ENCODE peak calls at places on chromosomes 12 and 14, in five cellular contexts. F, K, C, D and L are unnamed samples.

GRCh38 chr14:45068396-45068795 is 15.5 kb upstream of the PRPF39 start:
- DNase-seq in K (no peak), D (no peak), F (no peak), C (no peak), L (no peak)

GRCh38 chr14:105374389-105374788 is 23.9 kb upstream of the TEX22 start:
- DNase-seq in K (no peak), C (peak; percentile 44), F (no peak), D (peak; percentile 5), L (no peak)

GRCh38 chr14:98692832-98693231 is 579.2 kb downstream of the BCL11B start:
- DNase-seq in C (peak; percentile 17), K (no peak), F (no peak), D (no peak), L (no peak)

GRCh38 chr14:95877633-95878032 is 1.0 kb downstream of the TUNAR start:
- DNase-seq in C (no peak), K (no peak), F (no peak), D (no peak), L (no peak)

GRCh38 chr12:4987076-4987775 is 56.5 kb upstream of the KCNA5 start:
- DNase-seq in D (no peak), F (no peak), K (no peak), C (no peak), L (no peak)

GRCh38 chr12:20520572-20520971 is 152.2 kb downstream of the PDE3A start:
- DNase-seq in C (no peak), D (no peak), K (no peak), F (no peak), L (no peak)

GRCh38 chr14:56808314-56809201 is 1.7 kb downstream of the OTX2 start:
- DNase-seq in K (no peak), F (no peak), D (no peak), C (no peak), L (no peak)

GRCh38 chr12:10959777-10960176 is 20.7 kb upstream of the TAS2R14 start:
- DNase-seq in F (no peak), C (peak; percentile 9), D (no peak), K (no peak), L (no peak)

GRCh38 chr14:96722751-96723150 is 74.4 kb upstream of the VRK1 start:
- DNase-seq in K (no peak), D (no peak), F (no peak), C (no peak), L (no peak)

GRCh38 chr12:113988976-113989375 is 22.9 kb upstream of the RBM19 start:
- DNase-seq in D (no peak), F (no peak), C (no peak), K (no peak), L (no peak)

GRCh38 chr14:43369710-43370109 is 1137.4 kb downstream of the FSCB start:
- DNase-seq in C (no peak), D (no peak), F (no peak), K (no peak), L (no peak)

GRCh38 chr12:19412844-19413243 is 26.4 kb upstream of the AEBP2 start:
- DNase-seq in F (no peak), D (no peak), C (no peak), K (no peak), L (no peak)

GRCh38 chr14:100363053-100363452 is 39.9 kb downstream of the SLC25A47 start:
- DNase-seq in C (no peak), D (no peak), F (no peak), K (no peak), L (no peak)

GRCh38 chr14:61997146-61997545 is 234.9 kb downstream of the SNAPC1 start:
- DNase-seq in F (no peak), C (no peak), K (no peak), D (peak; percentile 50), L (no peak)

GRCh38 chr14:101220921-101221510 is 317.5 kb upstream of the RTL1 start:
- DNase-seq in F (no peak), K (no peak), D (no peak), C (no peak), L (no peak)

GRCh38 chr12:20367731-20368652 is at the start of gene PDE3A:
- DNase-seq in K (peak; percentile 67), D (peak; percentile 42), F (peak; percentile 16), C (no peak), L (peak; percentile 61)

GRCh38 chr14:24279301-24280186 is 8.1 kb upstream of the RABGGTA start:
- DNase-seq in C (peak; percentile 57), F (no peak), D (peak; percentile 56), K (no peak), L (no peak)

GRCh38 chr12:94832780-94833760 is 170.4 kb downstream of the NDUFA12 start:
- DNase-seq in C (peak; percentile 42), D (peak; percentile 7), F (no peak), K (no peak), L (no peak)

GRCh38 chr14:67875175-67876006 is 55.8 kb downstream of the RAD51B start:
- DNase-seq in F (no peak), C (no peak), D (no peak), K (no peak), L (no peak)

GRCh38 chr12:53696285-53696654 is 20.4 kb upstream of the ATP5MC2 start:
- DNase-seq in K (peak; percentile 28), D (peak; percentile 92), F (peak; percentile 60), C (peak; percentile 93), L (peak; percentile 44)

GRCh38 chr12:63306476-63306875 is 155.5 kb upstream of the AVPR1A start:
- DNase-seq in C (no peak), D (no peak), F (no peak), K (no peak), L (no peak)

GRCh38 chr14:52007211-52007610 is 17.9 kb downstream of the RTRAF start:
- DNase-seq in K (no peak), C (no peak), F (no peak), D (no peak), L (no peak)

GRCh38 chr12:124655317-124656213 is 88.2 kb upstream of the NCOR2 start:
- DNase-seq in F (peak; percentile 36), D (no peak), C (peak; percentile 64), K (no peak), L (peak; percentile 63)

GRCh38 chr14:98956616-98957015 is 315.4 kb downstream of the BCL11B start:
- DNase-seq in F (no peak), C (no peak), K (no peak), D (no peak), L (no peak)

GRCh38 chr12:15589328-15590032 is 199.7 kb downstream of the EPS8 start:
- DNase-seq in K (no peak), F (no peak), C (no peak), D (no peak), L (no peak)

GRCh38 chr12:15583804-15584203 is 205.4 kb downstream of the EPS8 start:
- DNase-seq in C (no peak), K (no peak), F (no peak), D (no peak), L (no peak)

GRCh38 chr12:15580431-15580830 is 208.8 kb downstream of the EPS8 start:
- DNase-seq in C (no peak), K (no peak), D (no peak), F (no peak), L (no peak)

GRCh38 chr12:15581006-15581405 is 208.2 kb downstream of the EPS8 start:
- DNase-seq in F (no peak), C (no peak), D (no peak), K (no peak), L (no peak)

DNA sequence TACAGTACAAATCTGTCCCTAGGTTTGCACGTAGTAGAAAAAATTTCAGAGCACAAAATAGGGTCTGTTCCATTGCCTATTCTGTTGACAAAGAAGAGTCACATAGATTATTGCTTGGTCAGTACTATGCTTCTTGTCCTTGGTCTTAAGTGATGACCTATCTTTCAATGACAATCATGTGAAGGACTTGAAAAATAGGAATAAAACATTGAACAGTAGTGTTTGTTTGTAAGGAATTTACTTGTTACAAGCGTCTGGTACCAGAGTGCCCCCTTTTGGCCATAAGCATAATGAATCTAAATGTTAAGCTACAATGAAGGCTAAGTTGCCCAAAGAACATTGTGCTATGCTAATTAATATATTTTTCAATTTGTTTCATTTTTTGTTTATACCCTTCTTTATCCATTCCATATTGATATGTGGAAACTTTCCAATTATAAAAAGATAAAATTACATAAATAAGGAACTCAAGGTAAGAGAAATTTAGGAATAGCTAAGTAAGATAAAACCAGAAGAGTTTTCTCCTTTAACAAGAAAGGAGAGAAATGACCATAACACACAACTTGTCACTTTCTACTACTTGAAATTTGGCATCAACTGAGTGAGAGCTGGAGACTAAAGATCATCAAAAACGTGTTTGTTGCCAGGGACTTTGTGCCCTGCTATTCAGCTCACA is 204.7 kb downstream of the EPS8 start:
- DNase-seq in C (peak; percentile 70), K (no peak), F (no peak), D (peak; percentile 56), L (no peak)
- TF ChIP-seq CTCF in C (peak; percentile 62), K (peak; percentile 71), F (peak; percentile 33), D (peak; percentile 72), L (peak; percentile 83)

GRCh38 chr12:108271951-108272729 is 67.0 kb downstream of the CMKLR1 start:
- DNase-seq in D (no peak), F (no peak), C (peak; percentile 24), K (no peak), L (no peak)

GRCh38 chr12:108269224-108269623 is 69.9 kb downstream of the CMKLR1 start:
- DNase-seq in D (no peak), C (no peak), F (no peak), K (no peak), L (no peak)

GRCh38 chr12:108270035-108270840 is 68.9 kb downstream of the CMKLR1 start:
- DNase-seq in F (no peak), K (no peak), D (no peak), C (peak; percentile 50), L (no peak)

GRCh38 chr12:108270841-108271126 is 68.3 kb downstream of the CMKLR1 start:
- DNase-seq in K (no peak), D (no peak), C (no peak), F (no peak), L (no peak)

GRCh38 chr12:108273217-108273616 is 65.9 kb downstream of the CMKLR1 start:
- DNase-seq in C (no peak), D (no peak), K (no peak), F (no peak), L (no peak)
- TF ChIP-seq CTCF in C (no peak), D (no peak), K (no peak), F (no peak), L (no peak)

DNA sequence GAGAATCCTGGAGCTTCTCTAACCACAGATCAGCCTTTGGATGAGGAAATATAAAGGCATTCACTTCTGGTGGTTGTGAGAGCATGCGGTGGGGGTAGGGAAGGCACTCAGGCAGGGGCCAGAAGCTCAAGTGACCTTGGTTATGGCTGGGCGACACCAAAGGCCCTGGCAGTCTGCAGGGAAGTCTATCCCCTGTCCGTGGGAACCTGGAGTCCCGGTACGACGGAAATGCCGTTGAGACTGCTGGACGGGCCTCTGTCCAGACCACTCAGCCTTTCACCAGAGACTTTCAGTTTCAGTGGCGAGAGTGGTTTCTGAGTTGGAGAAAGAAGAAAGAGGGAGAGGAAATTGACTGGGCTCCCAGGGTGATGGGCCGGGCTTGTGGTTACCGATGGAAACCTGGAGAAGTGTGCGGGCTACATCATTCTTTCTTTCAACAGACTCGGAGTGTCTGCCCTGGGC is 20.9 kb downstream of the ISCA2 start:
- DNase-seq in K (no peak), F (no peak), D (no peak), C (no peak), L (no peak)
- TF ChIP-seq CTCF in K (no peak), F (no peak), D (no peak), C (no peak), L (no peak)

DNA sequence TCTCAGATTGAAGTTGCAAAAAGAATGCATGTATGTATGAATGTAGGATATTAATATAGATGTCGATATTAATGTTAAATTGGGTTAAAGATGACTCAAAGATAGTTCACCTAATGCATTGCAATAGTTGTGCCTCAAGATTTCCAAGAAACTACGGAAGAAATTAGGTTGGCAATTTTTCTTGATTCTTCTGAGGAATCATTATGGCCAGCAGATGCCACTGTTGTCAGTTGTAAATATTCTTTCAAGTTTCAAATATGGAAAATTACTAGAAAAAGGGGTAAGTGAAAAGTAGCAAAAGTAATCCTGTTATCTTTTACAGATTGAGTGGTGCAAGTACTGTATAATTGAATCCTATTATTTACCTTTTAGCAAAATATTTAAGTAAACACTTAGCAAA is 202.1 kb downstream of the ADAMTS20 start:
- DNase-seq in C (peak; percentile 29), K (no peak), F (no peak), D (peak; percentile 62), L (no peak)
- TF ChIP-seq CTCF in C (peak; percentile 50), K (no peak), F (no peak), D (peak; percentile 80), L (peak; percentile 52)